ENCODE peak calls at places on chromosomes 13 and 19, in nine cellular contexts. C is Karpas-422; P is SK-N-SH; X is HAP-1; Z is breast epithelium; V is naive thymus-derived CD4-positive, alpha-beta T cell; F is heart left ventricle; R is small intestine; Q is body of pancreas. M is an unnamed sample.

GRCh38 chr13:24911135-24911524 is 147.2 kb downstream of the RNF17 start:
- DNase-seq in X (no peak), V (no peak), C (no peak), F (no peak), Q (no peak), P (no peak), R (no peak), Z (no peak), M (no peak)

GRCh38 chr13:107900775-107901174 is 314.6 kb downstream of the LIG4 start:
- DNase-seq in V (no peak), C (no peak), R (no peak), Q (no peak), P (no peak), X (no peak), F (no peak), Z (no peak), M (no peak)

GRCh38 chr13:35789335-35790166 is 313.1 kb upstream of the MAB21L1 start:
- DNase-seq in Q (no peak), X (peak; percentile 67), R (peak; percentile 1), V (no peak), P (no peak), C (peak; percentile 75), Z (no peak), F (no peak), M (no peak)

GRCh38 chr19:33064117-33064777 is 441 bp downstream of the RHPN2 start:
- DNase-seq in R (no peak), C (peak; percentile 66), Q (peak; percentile 50), X (peak; percentile 33), Z (no peak), F (no peak), P (peak; percentile 84), V (no peak), M (no peak)

GRCh38 chr13:99316657-99317244 is 9.6 kb upstream of the GPR183 start:
- DNase-seq in Q (peak; percentile 69), R (no peak), V (no peak), Z (no peak), X (no peak), C (no peak), F (no peak), P (no peak), M (no peak)

GRCh38 chr13:110123041-110123809 is 183.7 kb downstream of the COL4A1 start:
- DNase-seq in F (no peak), R (no peak), P (no peak), C (no peak), Z (peak; percentile 89), V (no peak), Q (no peak), X (no peak), M (no peak)

GRCh38 chr13:94579063-94579462 is 16.9 kb downstream of the TGDS start:
- DNase-seq in Z (no peak), R (no peak), P (no peak), V (no peak), Q (no peak), F (no peak), X (no peak), C (no peak), M (no peak)

GRCh38 chr13:99265823-99266426 is 7.7 kb upstream of the GPR18 start:
- DNase-seq in Q (no peak), R (peak; percentile 65), V (peak; percentile 49), P (peak; percentile 44), Z (no peak), X (peak; percentile 78), F (no peak), C (peak; percentile 86), M (no peak)

GRCh38 chr13:92136449-92137180 is 738.2 kb downstream of the GPC5 start:
- DNase-seq in P (no peak), X (no peak), V (no peak), C (no peak), F (no peak), Z (no peak), Q (no peak), R (no peak), M (no peak)

GRCh38 chr19:39502640-39503417 is 4.1 kb downstream of the DLL3 start:
- DNase-seq in V (peak; percentile 71), P (peak; percentile 91), R (peak; percentile 55), F (peak; percentile 84), Q (peak; percentile 41), C (peak; percentile 90), X (peak; percentile 79), Z (no peak), M (no peak)

GRCh38 chr19:11784356-11784755 is 14.0 kb upstream of the ZNF491 start:
- DNase-seq in F (no peak), P (no peak), C (no peak), Q (no peak), X (no peak), V (no peak), R (no peak), Z (no peak), M (no peak)

GRCh38 chr19:11792942-11793341 is 5.4 kb upstream of the ZNF491 start:
- DNase-seq in C (no peak), R (no peak), F (no peak), Q (no peak), P (no peak), Z (no peak), X (no peak), V (no peak), M (no peak)

GRCh38 chr19:11783767-11784166 is 14.6 kb upstream of the ZNF491 start:
- DNase-seq in V (no peak), F (no peak), X (no peak), C (no peak), R (no peak), P (no peak), Q (no peak), Z (no peak), M (no peak)

DNA sequence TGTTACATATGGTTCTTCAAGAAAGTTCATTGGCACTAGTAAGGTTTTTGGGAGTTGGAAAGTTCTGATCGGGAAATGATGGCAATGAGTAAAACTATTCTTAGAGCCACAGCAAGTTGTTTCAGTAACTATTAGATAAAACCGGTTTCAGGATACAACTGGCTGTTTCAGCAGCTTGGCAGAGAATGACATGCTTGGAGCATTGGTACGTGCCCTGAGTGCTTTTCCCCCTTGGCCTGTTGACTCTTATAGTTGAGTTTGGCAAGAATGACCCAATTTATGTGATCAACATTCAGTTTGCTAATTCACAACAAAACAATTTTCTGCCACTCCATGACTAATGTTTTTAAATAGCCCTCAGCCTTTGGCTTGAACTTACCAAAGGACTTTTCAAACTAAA is 10.8 kb upstream of the ZNF491 start:
- DNase-seq in P (no peak), X (no peak), V (no peak), C (no peak), F (no peak), Q (no peak), Z (no peak), R (no peak), M (no peak)
- H3K9me3 ChIP-seq in P (peaks cover 24% of the 10 kb centered on the region), X (peaks cover 14% of the 10 kb centered on the region), V (peaks cover 4% of the 10 kb centered on the region), C (peaks cover 31% of the 10 kb centered on the region), F (no peaks in the 10 kb centered on the region), Q (peaks cover 64% of the 10 kb centered on the region), Z (peaks cover 76% of the 10 kb centered on the region), R (no peaks in the 10 kb centered on the region), M (no peaks in the 10 kb centered on the region)

DNA sequence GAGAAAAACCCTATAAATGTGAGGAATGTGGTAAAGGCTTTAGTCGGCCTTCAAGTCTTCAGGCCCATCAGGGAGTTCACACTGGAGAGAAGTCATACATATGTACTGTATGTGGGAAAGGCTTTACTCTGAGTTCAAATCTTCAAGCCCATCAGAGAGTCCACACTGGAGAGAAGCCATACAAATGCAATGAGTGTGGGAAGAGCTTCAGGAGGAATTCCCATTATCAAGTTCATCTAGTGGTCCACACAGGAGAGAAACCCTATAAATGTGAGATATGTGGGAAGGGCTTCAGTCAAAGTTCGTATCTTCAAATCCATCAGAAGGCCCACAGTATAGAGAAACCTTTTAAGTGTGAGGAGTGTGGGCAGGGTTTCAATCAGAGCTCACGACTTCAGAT is 11.7 kb downstream of the ZNF226 start:
- DNase-seq in R (no peak), V (no peak), Q (no peak), Z (no peak), P (no peak), C (no peak), F (no peak), X (no peak), M (no peak)
- H3K9me3 ChIP-seq in R (peaks cover 3% of the 10 kb centered on the region), V (peaks cover 11% of the 10 kb centered on the region), Q (peaks cover 80% of the 10 kb centered on the region), Z (peaks cover 100% of the 10 kb centered on the region), P (peaks cover 19% of the 10 kb centered on the region), C (peaks cover 29% of the 10 kb centered on the region), F (peaks cover 4% of the 10 kb centered on the region), X (peaks cover 6% of the 10 kb centered on the region), M (peaks cover 39% of the 10 kb centered on the region)

GRCh38 chr13:80361883-80362327 is 21.0 kb upstream of the SPRY2 start:
- DNase-seq in F (no peak), X (peak; percentile 49), V (no peak), P (no peak), R (peak; percentile 30), Q (no peak), C (peak; percentile 43), Z (no peak), M (no peak)

GRCh38 chr13:80363890-80364503 is 23.1 kb upstream of the SPRY2 start:
- DNase-seq in X (peak; percentile 38), P (peak; percentile 56), V (no peak), C (peak; percentile 61), F (no peak), R (peak; percentile 27), Z (no peak), Q (no peak), M (no peak)

GRCh38 chr13:80361298-80361697 is 20.4 kb upstream of the SPRY2 start:
- DNase-seq in X (no peak), P (no peak), Z (no peak), R (no peak), F (no peak), V (no peak), C (no peak), Q (no peak), M (no peak)

GRCh38 chr13:80360298-80360827 is 19.4 kb upstream of the SPRY2 start:
- DNase-seq in V (no peak), P (no peak), R (no peak), C (no peak), X (no peak), Z (no peak), Q (no peak), F (no peak), M (no peak)

DNA sequence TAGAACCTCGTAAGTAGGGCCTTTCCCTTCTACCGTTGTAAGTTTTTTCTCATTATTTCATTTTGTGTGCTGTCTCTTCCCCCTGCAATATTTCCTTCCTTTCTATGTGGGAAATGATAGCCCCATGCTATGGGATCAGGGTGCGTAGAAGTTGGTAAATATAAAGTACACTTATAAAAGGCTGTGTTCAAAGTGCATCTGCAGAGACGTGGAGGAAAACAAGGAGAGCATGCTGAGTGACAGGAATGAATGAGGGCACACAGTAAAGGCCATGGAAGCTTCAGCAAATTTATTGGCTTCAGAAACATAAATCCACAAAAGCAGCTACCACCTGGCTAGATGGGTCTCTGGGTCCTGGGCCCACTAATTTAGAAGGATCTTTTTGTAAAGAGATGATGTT is 21.6 kb upstream of the SPRY2 start:
- DNase-seq in F (no peak), X (no peak), R (peak; percentile 27), Q (no peak), Z (no peak), C (no peak), P (no peak), V (no peak), M (no peak)
- H3K9me3 ChIP-seq in F (no peaks in the 10 kb centered on the region), X (no peaks in the 10 kb centered on the region), R (no peaks in the 10 kb centered on the region), Q (no peaks in the 10 kb centered on the region), Z (no peaks in the 10 kb centered on the region), C (no peaks in the 10 kb centered on the region), P (no peaks in the 10 kb centered on the region), V (no peaks in the 10 kb centered on the region), M (no peaks in the 10 kb centered on the region)

DNA sequence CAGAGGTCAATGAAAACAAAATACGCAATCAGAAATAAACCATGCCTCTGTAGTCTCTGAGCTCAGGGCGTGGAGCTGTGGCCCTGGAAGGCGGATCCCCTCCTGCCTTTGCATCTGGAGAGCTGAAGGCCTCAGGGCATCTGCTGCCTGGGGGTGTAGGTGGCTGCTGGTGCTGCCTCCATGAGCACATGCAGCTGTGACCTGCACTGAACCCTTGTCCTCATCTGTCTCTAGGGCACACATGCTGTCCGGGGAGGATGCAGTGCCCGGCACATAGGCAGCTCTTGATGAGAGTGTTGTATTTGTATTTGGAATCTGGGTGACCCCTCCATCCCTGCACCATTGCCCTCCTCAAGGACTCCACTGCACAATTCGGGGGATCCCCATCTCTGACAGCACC is 185.7 kb downstream of the TEX29 start:
- DNase-seq in R (no peak), F (no peak), C (no peak), X (no peak), P (no peak), V (no peak), Q (no peak), Z (no peak), M (no peak)
- H3K9me3 ChIP-seq in R (no peaks in the 10 kb centered on the region), F (no peaks in the 10 kb centered on the region), C (no peaks in the 10 kb centered on the region), X (no peaks in the 10 kb centered on the region), P (no peaks in the 10 kb centered on the region), V (no peaks in the 10 kb centered on the region), Q (peaks cover 7% of the 10 kb centered on the region), Z (peaks cover 6% of the 10 kb centered on the region), M (peaks cover 5% of the 10 kb centered on the region)

M was measured in sigmoid colon.